ENCODE peak calls at places on chromosomes 12 and 14, in ten cellular contexts. H is BE2C, T is uterus, R is PC-3, J is K562, V is Panc1, I is foreskin fibroblast, K is heart left ventricle, D is coronary artery, G is bronchial epithelial cell. X is an unnamed sample.

GRCh38 chr12:110270125-110270962 is 10.7 kb upstream of the ATP2A2 start:
- DNase-seq in H (peak), T (peak), R (peak), J (peak), V (no peak), I (peak), K (peak), D (no peak), G (peak), X (peak)

GRCh38 chr12:96238336-96239031 is 44.3 kb downstream of the ELK3 start:
- DNase-seq in H (no peak), T (no peak), R (no peak), J (no peak), V (no peak), I (no peak), K (peak), D (no peak), G (no peak), X (no peak)

GRCh38 chr14:49173765-49174373 is 412.3 kb downstream of the RPS29 start:
- DNase-seq in H (peak), T (no peak), R (peak), J (peak), V (peak), I (peak), K (no peak), D (no peak), G (peak), X (peak)

GRCh38 chr12:75479963-75480461 is 543 bp upstream of the GLIPR1 start:
- DNase-seq in H (no peak), T (no peak), R (peak), J (no peak), V (no peak), I (peak), K (no peak), D (no peak), G (peak), X (no peak)

GRCh38 chr14:68307769-68308168 is 485.1 kb downstream of the ZFP36L1 start:
- DNase-seq in H (no peak), T (no peak), R (no peak), J (no peak), V (no peak), I (peak), K (no peak), D (no peak), G (no peak), X (peak)

GRCh38 chr14:43872752-43873655 is 634.1 kb downstream of the FSCB start:
- DNase-seq in H (no peak), T (no peak), R (no peak), J (no peak), V (no peak), I (no peak), K (no peak), D (no peak), G (no peak), X (no peak)

GRCh38 chr12:131357152-131357747 is 353.6 kb upstream of the SFSWAP start:
- DNase-seq in H (no peak), T (no peak), R (no peak), J (no peak), V (no peak), I (no peak), K (no peak), D (peak), G (no peak), X (no peak)

GRCh38 chr12:2876431-2877046 is 435 bp downstream of the FOXM1 start:
- DNase-seq in H (no peak), T (no peak), R (peak), J (peak), V (no peak), I (no peak), K (no peak), D (no peak), G (peak), X (peak)

GRCh38 chr12:83172441-83172840 is 485.7 kb downstream of the TMTC2 start:
- DNase-seq in H (no peak), T (no peak), R (no peak), J (peak), V (no peak), I (no peak), K (no peak), D (no peak), G (no peak), X (no peak)

GRCh38 chr12:96421014-96421413 is 20.8 kb upstream of the CDK17 start:
- DNase-seq in H (no peak), T (no peak), R (no peak), J (no peak), V (no peak), I (no peak), K (no peak), D (no peak), G (no peak), X (no peak)

GRCh38 chr14:33259764-33260163 is 321.1 kb downstream of the NPAS3 start:
- DNase-seq in H (no peak), T (no peak), R (peak), J (no peak), V (no peak), I (no peak), K (no peak), D (no peak), G (no peak), X (no peak)

GRCh38 chr12:90854136-90854689 is 100.8 kb downstream of the CCER1 start:
- DNase-seq in H (peak), T (peak), R (peak), J (peak), V (no peak), I (peak), K (no peak), D (no peak), G (peak), X (peak)

GRCh38 chr12:116053479-116054195 is 223.9 kb downstream of the MED13L start:
- DNase-seq in H (no peak), T (peak), R (peak), J (peak), V (no peak), I (peak), K (peak), D (no peak), G (peak), X (peak)

GRCh38 chr12:34340534-34341361 is 318.5 kb downstream of the ALG10 start:
- DNase-seq in H (no peak), T (no peak), R (peak), J (no peak), V (no peak), I (no peak), K (no peak), D (no peak), G (no peak), X (no peak)

GRCh38 chr12:69501154-69501895 is 31.1 kb downstream of the FRS2 start:
- DNase-seq in H (no peak), T (no peak), R (peak), J (no peak), V (no peak), I (peak), K (no peak), D (no peak), G (no peak), X (peak)

GRCh38 chr12:26271889-26272492 is 76.6 kb downstream of the SSPN start:
- DNase-seq in H (no peak), T (peak), R (peak), J (peak), V (no peak), I (peak), K (peak), D (no peak), G (peak), X (peak)

DNA sequence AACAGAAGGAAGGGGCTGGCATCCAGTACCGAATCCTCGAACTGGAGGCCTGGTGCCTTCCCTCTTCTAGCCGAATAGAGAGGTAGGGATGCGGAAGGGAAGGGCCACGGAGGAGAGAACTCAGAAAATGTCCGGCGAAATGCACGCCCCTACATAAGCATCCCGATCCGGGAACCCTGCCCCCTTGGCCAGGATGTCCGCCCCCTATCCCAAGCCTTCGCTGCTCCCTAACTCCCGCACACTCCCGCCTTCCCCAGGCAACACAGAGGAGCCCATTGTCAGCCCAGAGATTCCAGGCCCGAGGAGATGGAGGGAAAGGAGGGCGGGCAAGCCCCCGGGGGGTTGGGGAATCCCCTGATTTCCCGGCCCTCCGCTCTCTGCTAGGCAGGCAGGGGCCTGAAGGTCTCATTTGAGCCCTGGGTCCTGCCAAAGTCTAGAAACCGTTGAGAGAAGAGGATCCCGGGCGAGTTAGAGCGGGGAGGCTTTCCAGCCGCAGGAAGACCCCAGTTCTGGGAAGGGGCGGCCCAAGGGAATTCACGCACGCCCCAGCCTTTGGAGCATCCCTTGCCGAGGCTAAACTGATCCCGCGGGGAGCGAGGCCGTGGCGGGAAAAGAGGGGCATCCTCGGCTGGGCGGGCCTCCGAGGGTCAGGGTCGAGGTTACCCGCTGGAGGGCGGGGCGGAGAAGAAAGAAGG is 569 bp upstream of the ARHGEF40 start:
- DNase-seq in H (peak), T (peak), R (no peak), J (no peak), V (no peak), I (no peak), K (peak), D (no peak), G (no peak), X (peak)
- H3K4me3 ChIP-seq in H (peak), T (peak), R (peak), J (peak), V (peak), I (peak), K (peak), D (peak), G (peak), X (peak)

GRCh38 chr14:91108941-91109611 is 4.8 kb upstream of the DGLUCY start:
- DNase-seq in H (no peak), T (peak), R (peak), J (no peak), V (no peak), I (no peak), K (no peak), D (no peak), G (no peak), X (peak)

GRCh38 chr14:91113829-91114078 is at the start of gene DGLUCY:
- DNase-seq in H (peak), T (peak), R (no peak), J (peak), V (no peak), I (peak), K (peak), D (no peak), G (no peak), X (peak)

GRCh38 chr14:91112172-91112571 is 1.7 kb upstream of the DGLUCY start:
- DNase-seq in H (no peak), T (no peak), R (no peak), J (no peak), V (no peak), I (no peak), K (no peak), D (no peak), G (no peak), X (no peak)

GRCh38 chr14:91114079-91115065 is 499 bp downstream of the DGLUCY start:
- DNase-seq in H (no peak), T (peak), R (no peak), J (peak), V (peak), I (no peak), K (no peak), D (peak), G (peak), X (peak)

DNA sequence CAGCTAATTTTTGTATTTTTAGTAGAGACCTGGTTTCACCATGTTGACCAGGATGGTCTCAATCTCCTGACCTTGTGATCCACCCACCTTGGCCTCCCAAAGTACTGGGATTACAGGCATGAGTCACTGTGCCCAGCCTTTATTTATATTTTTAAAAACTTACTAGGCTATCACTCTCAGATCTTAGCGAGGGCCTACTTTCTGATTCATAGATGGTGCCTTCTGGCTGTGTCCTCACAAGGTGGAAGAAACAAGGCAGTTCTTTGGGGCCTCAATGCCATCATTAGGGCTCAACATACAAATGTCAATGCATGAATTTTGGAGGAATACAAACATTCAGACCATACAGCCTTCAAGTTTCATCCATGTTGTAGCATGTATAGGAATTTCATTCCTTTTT is 2.4 kb upstream of the DGLUCY start:
- DNase-seq in H (no peak), T (no peak), R (peak), J (no peak), V (no peak), I (no peak), K (no peak), D (no peak), G (peak), X (no peak)
- TF ChIP-seq CTCF in H (no peak), T (no peak), R (no peak), J (no peak), V (no peak), I (no peak), K (no peak), D (no peak), G (no peak), X (no peak)

GRCh38 chr14:61322011-61322798 is 826 bp downstream of the PRKCH start:
- DNase-seq in H (no peak), T (peak), R (peak), J (no peak), V (no peak), I (no peak), K (peak), D (no peak), G (no peak), X (no peak)

GRCh38 chr14:61322799-61323290 is 1.5 kb downstream of the PRKCH start:
- DNase-seq in H (no peak), T (no peak), R (peak), J (no peak), V (no peak), I (no peak), K (no peak), D (no peak), G (peak), X (no peak)

GRCh38 chr14:61326149-61326548 is 4.8 kb downstream of the PRKCH start:
- DNase-seq in H (no peak), T (no peak), R (no peak), J (no peak), V (no peak), I (no peak), K (no peak), D (no peak), G (no peak), X (no peak)

GRCh38 chr14:61321385-61322010 is at the start of gene PRKCH:
- DNase-seq in H (no peak), T (peak), R (peak), J (peak), V (no peak), I (peak), K (peak), D (no peak), G (peak), X (peak)

GRCh38 chr14:61323970-61324369 is 2.6 kb downstream of the PRKCH start:
- DNase-seq in H (no peak), T (no peak), R (no peak), J (no peak), V (no peak), I (no peak), K (no peak), D (no peak), G (no peak), X (no peak)
- H3K4me3 ChIP-seq in H (no peak), T (no peak), R (peak), J (no peak), V (no peak), I (no peak), K (no peak), D (no peak), G (no peak), X (no peak)

DNA sequence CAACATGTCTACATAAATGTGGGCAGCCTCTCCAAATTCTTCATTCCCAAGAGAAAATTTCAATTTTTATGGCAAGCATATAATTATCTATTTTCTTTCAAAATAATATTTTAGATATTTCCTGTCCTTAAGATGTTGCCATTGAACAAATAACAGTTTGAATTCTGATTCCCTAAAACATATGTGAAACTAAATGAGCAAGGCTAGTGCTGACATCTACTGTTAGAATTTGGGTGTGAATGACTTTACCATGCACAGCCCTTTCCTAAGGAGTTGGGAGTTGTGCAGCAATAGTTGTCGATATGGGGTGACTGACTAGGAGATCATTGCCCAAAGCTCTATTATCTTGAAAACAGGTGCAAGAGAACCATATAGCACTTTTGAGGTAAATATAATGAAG is 108.2 kb upstream of the SLC38A4 start:
- DNase-seq in H (no peak), T (no peak), R (peak), J (peak), V (peak), I (peak), K (no peak), D (no peak), G (peak), X (peak)
- TF ChIP-seq CTCF in H (peak), T (peak), R (peak), J (peak), V (peak), I (peak), K (peak), D (peak), G (peak), X (peak)

DNA sequence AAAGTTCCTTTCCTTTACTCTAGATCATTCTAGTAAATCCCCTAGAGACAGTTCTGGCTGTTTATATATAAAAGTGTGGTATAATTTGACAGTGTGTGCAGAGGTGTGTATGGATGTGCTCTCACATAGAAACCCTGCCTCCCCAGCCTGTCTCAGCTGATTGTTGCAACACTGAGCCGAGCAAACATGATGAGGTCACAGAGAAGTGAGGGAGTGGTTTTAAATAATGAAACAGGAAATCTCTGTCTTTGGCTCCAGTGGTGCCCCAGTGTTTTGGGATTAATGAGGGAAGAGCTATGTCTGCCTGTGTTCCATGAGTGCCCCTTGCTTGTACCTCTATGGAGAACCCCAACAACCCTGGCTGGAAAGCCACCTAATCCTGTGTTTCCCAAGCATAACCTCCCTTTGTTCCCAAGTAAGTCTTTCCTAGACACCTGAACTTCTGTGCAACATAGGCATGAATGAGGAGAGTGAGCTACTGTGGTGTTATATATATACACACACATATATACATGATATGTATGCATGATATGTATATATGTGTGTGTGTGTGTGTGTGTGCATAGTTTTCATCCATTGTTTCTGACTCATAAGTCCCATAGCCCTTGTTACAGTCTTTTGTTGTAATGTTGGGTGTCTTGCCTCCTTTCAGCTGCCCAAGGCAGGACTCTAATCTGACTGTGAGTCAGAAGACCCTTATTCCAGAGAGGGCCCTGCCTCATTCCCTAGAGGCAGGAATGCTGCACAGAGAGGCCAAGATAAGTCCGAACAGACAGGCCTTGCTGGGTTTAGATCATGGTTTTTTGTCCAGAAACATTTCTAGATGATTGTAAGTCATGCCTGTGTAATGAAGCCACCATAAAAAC is 18.0 kb downstream of the TRAF3 start:
- DNase-seq in H (no peak), T (peak), R (peak), J (peak), V (no peak), I (peak), K (peak), D (no peak), G (peak), X (peak)
- H3K4me3 ChIP-seq in H (no peak), T (no peak), R (no peak), J (no peak), V (no peak), I (peak), K (no peak), D (no peak), G (no peak), X (peak)

GRCh38 chr14:93952829-93953228 is 23.5 kb downstream of the ASB2 start:
- DNase-seq in H (no peak), T (no peak), R (no peak), J (no peak), V (no peak), I (no peak), K (no peak), D (no peak), G (no peak), X (no peak)

GRCh38 chr14:93951798-93952540 is 24.4 kb downstream of the ASB2 start:
- DNase-seq in H (no peak), T (no peak), R (no peak), J (no peak), V (no peak), I (no peak), K (no peak), D (no peak), G (no peak), X (no peak)

GRCh38 chr14:93954516-93954830 is 21.9 kb downstream of the ASB2 start:
- DNase-seq in H (no peak), T (no peak), R (no peak), J (no peak), V (no peak), I (no peak), K (no peak), D (no peak), G (no peak), X (no peak)

GRCh38 chr14:93953739-93954515 is 22.4 kb downstream of the ASB2 start:
- DNase-seq in H (no peak), T (no peak), R (no peak), J (no peak), V (no peak), I (no peak), K (no peak), D (no peak), G (no peak), X (no peak)

DNA sequence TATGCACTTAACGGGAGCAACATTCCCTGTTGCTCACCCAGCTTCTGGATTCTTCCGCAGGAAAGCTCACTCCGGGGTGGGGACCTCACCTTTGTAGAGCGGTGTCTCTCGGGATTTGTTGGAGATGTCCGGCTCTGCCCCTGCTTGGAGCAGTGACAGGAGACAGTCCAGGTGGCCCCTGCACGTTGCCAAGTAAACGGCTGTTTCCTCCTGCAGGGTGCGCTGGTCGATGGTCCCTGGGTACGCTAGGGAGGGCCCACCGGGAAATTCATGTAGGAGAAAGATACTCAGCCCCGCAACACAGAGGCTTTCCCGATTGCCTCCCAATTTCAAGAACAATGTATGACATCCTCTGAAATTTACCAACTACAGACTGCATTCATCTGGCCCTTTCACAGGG is 23.1 kb downstream of the ASB2 start:
- DNase-seq in H (peak), T (no peak), R (no peak), J (no peak), V (no peak), I (no peak), K (no peak), D (no peak), G (no peak), X (no peak)
- TF ChIP-seq CTCF in H (peak), T (no peak), R (no peak), J (no peak), V (no peak), I (no peak), K (peak), D (no peak), G (no peak), X (no peak)

DNA sequence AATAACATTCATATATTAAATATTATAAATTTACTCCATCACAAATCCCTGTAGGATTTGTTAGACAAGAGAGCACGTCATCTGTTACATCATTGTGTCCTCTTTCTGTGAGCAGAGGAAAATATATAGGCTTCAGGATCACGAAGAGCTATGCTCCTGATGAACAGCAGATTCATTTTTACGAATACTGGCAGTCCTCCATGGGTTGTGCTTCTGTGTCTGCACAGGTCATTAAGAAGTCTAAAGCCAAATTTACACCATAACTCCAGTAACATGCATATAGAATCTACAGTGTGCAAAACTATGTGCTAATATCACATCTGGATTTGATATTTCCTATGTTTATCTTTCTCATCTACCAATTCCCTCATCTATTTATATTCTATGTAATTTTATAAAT is 26.0 kb upstream of the NID2 start:
- DNase-seq in H (no peak), T (no peak), R (no peak), J (no peak), V (no peak), I (no peak), K (no peak), D (no peak), G (no peak), X (no peak)
- H3K4me3 ChIP-seq in H (no peak), T (no peak), R (no peak), J (no peak), V (no peak), I (no peak), K (no peak), D (no peak), G (no peak), X (no peak)